ENCODE peak calls at places on chromosome 1, in ten cellular contexts. Q is MG63; E is heart right ventricle; I is right atrium auricular region; Z is HCT116; D is CD8-positive, alpha-beta T cell; U is left lung; Y is PC-3; H is adrenal gland; C is ovary. G is an unnamed sample. For H3K36me3, the result is how much of the 10 kb centered on the place peaks cover.

GRCh38 chr1:201385299-201385891 is 7.9 kb upstream of the TNNT2 start:
- DNase-seq in Q (peak), E (peak), I (no peak), Z (no peak), D (no peak), U (peak), Y (peak), H (peak), C (no peak), G (no peak)

GRCh38 chr1:115402753-115403184 is 64.7 kb upstream of the NGF start:
- DNase-seq in Q (peak), E (peak), I (no peak), Z (no peak), D (no peak), U (no peak), Y (no peak), H (no peak), C (no peak), G (no peak)

GRCh38 chr1:8092603-8093141 is 66.6 kb upstream of the ERRFI1 start:
- DNase-seq in Q (no peak), E (no peak), I (no peak), Z (no peak), D (no peak), U (no peak), Y (no peak), H (no peak), C (no peak), G (no peak)

GRCh38 chr1:241606544-241606943 is 33.6 kb downstream of the CHML start:
- DNase-seq in Q (no peak), E (no peak), I (no peak), Z (no peak), D (no peak), U (no peak), Y (peak), H (no peak), C (no peak), G (peak)

GRCh38 chr1:15833069-15833679 is 14.3 kb upstream of the SPEN start:
- DNase-seq in Q (peak), E (peak), I (peak), Z (peak), D (no peak), U (peak), Y (peak), H (no peak), C (peak), G (peak)

GRCh38 chr1:68185743-68186142 is 46.6 kb downstream of the WLS start:
- DNase-seq in Q (no peak), E (no peak), I (no peak), Z (no peak), D (no peak), U (no peak), Y (peak), H (no peak), C (no peak), G (no peak)

GRCh38 chr1:24849653-24850295 is 80.3 kb downstream of the RUNX3 start:
- DNase-seq in Q (no peak), E (no peak), I (peak), Z (no peak), D (no peak), U (no peak), Y (peak), H (no peak), C (no peak), G (peak)

GRCh38 chr1:35171579-35171978 is 21.4 kb downstream of the SFPQ start:
- DNase-seq in Q (no peak), E (no peak), I (no peak), Z (no peak), D (no peak), U (no peak), Y (no peak), H (no peak), C (no peak), G (no peak)

GRCh38 chr1:39727221-39727931 is 11.3 kb upstream of the PPIE start:
- DNase-seq in Q (no peak), E (no peak), I (no peak), Z (no peak), D (no peak), U (no peak), Y (no peak), H (no peak), C (no peak), G (no peak)

GRCh38 chr1:114454539-114454938 is 56.5 kb downstream of the TRIM33 start:
- DNase-seq in Q (no peak), E (no peak), I (no peak), Z (no peak), D (no peak), U (no peak), Y (no peak), H (peak), C (no peak), G (no peak)

GRCh38 chr1:143665606-143666005 is 306.2 kb downstream of the FAM72C start:
- DNase-seq in Q (no peak), E (no peak), I (no peak), Z (no peak), D (no peak), U (no peak), Y (no peak), H (no peak), C (no peak), G (no peak)

GRCh38 chr1:206725053-206725963 is 40.6 kb downstream of the MAPKAPK2 start:
- DNase-seq in Q (peak), E (no peak), I (no peak), Z (peak), D (peak), U (no peak), Y (peak), H (no peak), C (no peak), G (peak)

GRCh38 chr1:48202030-48202752 is 20.3 kb upstream of the SLC5A9 start:
- DNase-seq in Q (peak), E (peak), I (peak), Z (peak), D (peak), U (peak), Y (peak), H (peak), C (peak), G (peak)

GRCh38 chr1:111720274-111720976 is 18.8 kb downstream of the INKA2 start:
- DNase-seq in Q (no peak), E (peak), I (no peak), Z (no peak), D (no peak), U (no peak), Y (no peak), H (no peak), C (no peak), G (peak)

GRCh38 chr1:42142894-42143675 is 10.1 kb upstream of the GUCA2B start:
- DNase-seq in Q (no peak), E (no peak), I (peak), Z (no peak), D (no peak), U (no peak), Y (no peak), H (no peak), C (no peak), G (no peak)

GRCh38 chr1:40822890-40823289 is 39.3 kb downstream of the CITED4 start:
- DNase-seq in Q (no peak), E (no peak), I (no peak), Z (no peak), D (no peak), U (peak), Y (no peak), H (no peak), C (no peak), G (no peak)

GRCh38 chr1:77725706-77726105 is 33.9 kb downstream of the USP33 start:
- DNase-seq in Q (no peak), E (no peak), I (no peak), Z (no peak), D (no peak), U (no peak), Y (no peak), H (no peak), C (no peak), G (no peak)
- H3K36me3 ChIP-seq in Q (half or more), E (half or more), I (half or more), Z (under half), D (under half), U (under half), Y (under half), H (under half), C (under half), G (half or more)

GRCh38 chr1:209850342-209850979 is 22.7 kb downstream of the UTP25 start:
- DNase-seq in Q (peak), E (peak), I (no peak), Z (peak), D (no peak), U (no peak), Y (peak), H (peak), C (no peak), G (peak)

GRCh38 chr1:209845405-209845725 is 17.6 kb downstream of the UTP25 start:
- DNase-seq in Q (no peak), E (no peak), I (no peak), Z (no peak), D (no peak), U (no peak), Y (no peak), H (no peak), C (no peak), G (no peak)

GRCh38 chr1:209844695-209845404 is 17.1 kb downstream of the UTP25 start:
- DNase-seq in Q (no peak), E (no peak), I (no peak), Z (no peak), D (no peak), U (no peak), Y (no peak), H (no peak), C (no peak), G (no peak)

GRCh38 chr1:209853677-209854076 is 25.9 kb downstream of the UTP25 start:
- DNase-seq in Q (no peak), E (no peak), I (no peak), Z (no peak), D (no peak), U (no peak), Y (no peak), H (no peak), C (no peak), G (no peak)

DNA sequence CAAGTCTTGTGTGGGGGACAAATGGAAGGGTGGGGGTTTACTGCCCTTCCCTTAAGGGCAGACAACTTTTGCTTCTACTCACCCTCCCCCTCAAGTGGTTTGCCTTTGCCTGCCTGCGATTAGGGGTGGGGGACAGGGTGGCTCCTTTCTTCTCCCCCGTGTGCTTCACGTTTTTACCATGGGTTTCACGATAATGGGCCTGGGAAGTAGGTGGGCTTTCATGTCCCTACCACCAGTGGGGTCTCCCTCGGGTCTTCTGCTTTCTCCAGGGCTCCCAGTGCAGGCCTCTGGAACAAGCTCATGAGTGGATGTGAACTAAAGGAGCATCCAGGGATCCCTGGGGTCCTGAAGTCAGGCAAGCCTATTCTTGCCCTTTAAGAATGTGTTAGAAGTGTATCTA is 21.6 kb downstream of the UTP25 start:
- DNase-seq in Q (no peak), E (no peak), I (no peak), Z (no peak), D (no peak), U (no peak), Y (no peak), H (no peak), C (no peak), G (no peak)
- H3K36me3 ChIP-seq in Q (half or more), E (half or more), I (under half), Z (under half), D (under half), U (under half), Y (half or more), H (under half), C (under half), G (half or more)

GRCh38 chr1:212351588-212352362 is 62.9 kb downstream of the PACC1 start:
- DNase-seq in Q (no peak), E (no peak), I (no peak), Z (no peak), D (no peak), U (no peak), Y (no peak), H (no peak), C (no peak), G (no peak)

GRCh38 chr1:212341090-212341489 is 55.9 kb downstream of the PPP2R5A start:
- DNase-seq in Q (no peak), E (no peak), I (no peak), Z (no peak), D (no peak), U (no peak), Y (no peak), H (no peak), C (no peak), G (no peak)

GRCh38 chr1:212344905-212345304 is 59.7 kb downstream of the PPP2R5A start:
- DNase-seq in Q (no peak), E (no peak), I (no peak), Z (no peak), D (no peak), U (no peak), Y (no peak), H (no peak), C (no peak), G (no peak)

GRCh38 chr1:212346586-212346985 is 61.4 kb downstream of the PPP2R5A start:
- DNase-seq in Q (no peak), E (no peak), I (no peak), Z (no peak), D (no peak), U (no peak), Y (no peak), H (no peak), C (no peak), G (no peak)
- H3K36me3 ChIP-seq in Q (under half), E (half or more), I (half or more), Z (under half), D (under half), U (under half), Y (under half), H (under half), C (under half), G (under half)

GRCh38 chr1:208200116-208200515 is 44.1 kb downstream of the PLXNA2 start:
- DNase-seq in Q (no peak), E (no peak), I (no peak), Z (no peak), D (no peak), U (no peak), Y (no peak), H (no peak), C (no peak), G (no peak)

GRCh38 chr1:208192989-208193388 is 51.2 kb downstream of the PLXNA2 start:
- DNase-seq in Q (no peak), E (no peak), I (peak), Z (no peak), D (no peak), U (no peak), Y (no peak), H (no peak), C (no peak), G (no peak)

GRCh38 chr1:208190784-208191183 is 53.4 kb downstream of the PLXNA2 start:
- DNase-seq in Q (no peak), E (no peak), I (no peak), Z (no peak), D (no peak), U (no peak), Y (no peak), H (no peak), C (no peak), G (no peak)

GRCh38 chr1:208198271-208198670 is 45.9 kb downstream of the PLXNA2 start:
- DNase-seq in Q (no peak), E (no peak), I (no peak), Z (no peak), D (no peak), U (no peak), Y (no peak), H (no peak), C (no peak), G (no peak)

DNA sequence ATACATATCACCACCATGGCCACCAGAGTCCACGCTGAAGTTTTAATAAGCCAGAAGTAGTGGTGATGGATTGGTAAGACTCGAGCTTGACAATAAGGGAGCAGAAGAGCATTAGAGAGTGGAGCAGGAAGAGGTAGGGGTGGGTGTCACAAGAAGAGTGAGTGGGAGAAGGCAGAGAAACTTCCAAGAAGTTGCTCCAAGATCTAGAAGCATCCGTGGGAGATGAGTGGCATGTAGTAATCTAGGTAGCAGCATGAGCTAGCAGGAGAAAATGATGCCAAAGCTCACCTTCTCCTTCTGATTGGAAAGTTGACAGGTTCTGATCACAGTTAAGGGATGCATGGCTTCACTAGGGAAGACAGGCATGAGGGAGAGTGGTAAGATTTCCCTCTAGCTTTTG is 49.2 kb downstream of the PLXNA2 start:
- DNase-seq in Q (no peak), E (no peak), I (no peak), Z (no peak), D (no peak), U (no peak), Y (no peak), H (no peak), C (no peak), G (no peak)
- H3K36me3 ChIP-seq in Q (under half), E (under half), I (under half), Z (under half), D (under half), U (under half), Y (under half), H (under half), C (under half), G (under half)

DNA sequence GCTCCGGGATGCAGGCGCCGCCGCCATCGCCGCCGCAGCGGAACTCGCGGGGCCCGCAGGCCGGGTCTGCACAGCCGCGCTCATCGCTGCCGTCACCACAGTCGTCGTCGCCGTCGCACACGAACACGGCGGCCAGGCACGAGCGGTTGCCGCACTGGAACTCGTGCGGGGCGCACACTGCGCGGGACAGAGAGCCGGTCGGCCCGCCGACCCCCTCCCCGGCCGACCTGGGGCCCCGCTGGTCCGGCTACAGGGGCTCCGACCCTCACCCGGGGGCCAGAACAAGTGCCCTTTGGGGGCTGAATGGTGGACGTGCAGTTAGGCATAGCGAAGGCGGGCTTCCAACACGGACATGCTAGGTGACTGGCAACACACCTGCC is 38.6 kb upstream of the MAGOH start:
- DNase-seq in Q (no peak), E (no peak), I (no peak), Z (no peak), D (no peak), U (no peak), Y (no peak), H (no peak), C (no peak), G (no peak)
- H3K36me3 ChIP-seq in Q (under half), E (under half), I (under half), Z (under half), D (under half), U (under half), Y (under half), H (under half), C (under half), G (under half)

DNA sequence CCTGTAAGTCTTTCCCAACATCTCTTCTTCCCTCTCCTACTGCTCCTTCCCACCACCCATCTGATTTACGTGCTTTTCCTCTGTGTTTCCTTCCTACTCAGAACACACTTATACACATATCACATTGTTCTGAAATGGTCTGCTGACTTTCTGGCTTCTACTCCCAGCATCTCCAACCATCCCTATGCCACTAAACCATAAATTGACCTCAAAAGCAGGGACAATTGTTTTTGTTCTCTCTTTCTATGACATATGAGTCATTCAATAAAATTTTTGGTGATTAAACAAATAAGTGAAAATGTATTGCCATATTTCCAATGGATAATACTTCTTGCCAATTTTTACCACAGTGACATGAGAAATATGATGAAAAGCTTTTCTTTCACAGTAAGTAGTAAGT is 8.2 kb downstream of the GOLPH3L start:
- DNase-seq in Q (no peak), E (no peak), I (no peak), Z (no peak), D (no peak), U (no peak), Y (peak), H (no peak), C (no peak), G (no peak)
- H3K36me3 ChIP-seq in Q (under half), E (half or more), I (under half), Z (under half), D (under half), U (under half), Y (under half), H (under half), C (under half), G (under half)